ENCODE peak calls at places on chromosomes 3 and 15, in nine cellular contexts. W is GM12865, N is hepatocyte, T is breast epithelium, C is epithelial cell of esophagus, F is nephron progenitor cell, P is colonic mucosa, E is NB4, H is cardiac muscle cell. V is an unnamed sample.

GRCh38 chr3:114060906-114061655 is 4.5 kb downstream of the QTRT2 start:
- DNase-seq in W (no peak), N (no peak), T (no peak), C (no peak), F (no peak), P (no peak), E (no peak), H (no peak), V (no peak)

GRCh38 chr15:49742381-49742780 is 121.5 kb downstream of the DTWD1 start:
- DNase-seq in W (no peak), N (no peak), T (no peak), C (no peak), F (no peak), P (peak; percentile 81), E (no peak), H (no peak), V (no peak)

GRCh38 chr15:28133281-28133680 is 34.2 kb upstream of the OCA2 start:
- DNase-seq in W (no peak), N (no peak), T (no peak), C (no peak), F (no peak), P (no peak), E (no peak), H (no peak), V (no peak)

GRCh38 chr3:18645603-18646002 is 220.5 kb upstream of the SATB1 start:
- DNase-seq in W (no peak), N (no peak), T (no peak), C (no peak), F (no peak), P (no peak), E (no peak), H (no peak), V (no peak)

GRCh38 chr3:97421565-97421964 is 343.0 kb upstream of the ARL6 start:
- DNase-seq in W (no peak), N (no peak), T (no peak), C (peak; percentile 4), F (no peak), P (no peak), E (no peak), H (no peak), V (no peak)

GRCh38 chr3:107441617-107442016 is 64.4 kb downstream of the CCDC54 start:
- DNase-seq in W (no peak), N (no peak), T (no peak), C (no peak), F (no peak), P (no peak), E (no peak), H (peak; percentile 9), V (no peak)

GRCh38 chr15:83312046-83312445 is 27.6 kb upstream of the BNC1 start:
- DNase-seq in W (no peak), N (no peak), T (no peak), C (peak; percentile 92), F (no peak), P (no peak), E (no peak), H (no peak), V (no peak)

GRCh38 chr3:172557515-172558220 is 34.4 kb upstream of the TNFSF10 start:
- DNase-seq in W (no peak), N (no peak), T (no peak), C (peak; percentile 80), F (no peak), P (no peak), E (peak; percentile 38), H (peak; percentile 60), V (no peak)

GRCh38 chr3:144129536-144130214 is 158.1 kb downstream of the DIPK2A start:
- DNase-seq in W (peak; percentile 26), N (no peak), T (no peak), C (peak; percentile 29), F (no peak), P (no peak), E (no peak), H (no peak), V (no peak)

GRCh38 chr15:49887604-49888340 is 231.3 kb downstream of the ATP8B4 start:
- DNase-seq in W (no peak), N (no peak), T (no peak), C (no peak), F (no peak), P (no peak), E (no peak), H (no peak), V (no peak)

DNA sequence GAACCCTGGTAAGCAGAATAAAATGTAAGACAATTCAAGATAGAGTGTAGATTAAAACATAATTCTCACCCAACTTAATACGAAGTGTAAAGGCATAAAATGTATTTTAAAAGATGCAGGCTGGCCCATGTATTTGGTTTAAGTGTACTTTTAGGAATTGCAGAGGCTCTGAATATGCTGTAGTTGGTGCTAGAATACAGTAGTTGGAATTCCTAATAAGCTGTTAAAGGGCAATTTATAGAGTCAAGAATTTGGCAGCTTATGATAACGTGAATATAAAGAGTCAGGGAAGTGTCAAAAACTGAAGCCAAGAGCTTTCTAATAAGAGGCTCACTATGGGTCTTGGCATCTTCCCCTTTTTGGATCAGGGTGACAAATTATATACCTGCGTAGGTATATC is 36.5 kb downstream of the ADAMTS9 start:
- DNase-seq in W (no peak), N (no peak), T (no peak), C (no peak), F (no peak), P (no peak), E (no peak), H (no peak), V (no peak)
- TF ChIP-seq CTCF in W (no peak), N (no peak), T (no peak), C (no peak), F (no peak), P (no peak), E (no peak), H (no peak), V (no peak)

DNA sequence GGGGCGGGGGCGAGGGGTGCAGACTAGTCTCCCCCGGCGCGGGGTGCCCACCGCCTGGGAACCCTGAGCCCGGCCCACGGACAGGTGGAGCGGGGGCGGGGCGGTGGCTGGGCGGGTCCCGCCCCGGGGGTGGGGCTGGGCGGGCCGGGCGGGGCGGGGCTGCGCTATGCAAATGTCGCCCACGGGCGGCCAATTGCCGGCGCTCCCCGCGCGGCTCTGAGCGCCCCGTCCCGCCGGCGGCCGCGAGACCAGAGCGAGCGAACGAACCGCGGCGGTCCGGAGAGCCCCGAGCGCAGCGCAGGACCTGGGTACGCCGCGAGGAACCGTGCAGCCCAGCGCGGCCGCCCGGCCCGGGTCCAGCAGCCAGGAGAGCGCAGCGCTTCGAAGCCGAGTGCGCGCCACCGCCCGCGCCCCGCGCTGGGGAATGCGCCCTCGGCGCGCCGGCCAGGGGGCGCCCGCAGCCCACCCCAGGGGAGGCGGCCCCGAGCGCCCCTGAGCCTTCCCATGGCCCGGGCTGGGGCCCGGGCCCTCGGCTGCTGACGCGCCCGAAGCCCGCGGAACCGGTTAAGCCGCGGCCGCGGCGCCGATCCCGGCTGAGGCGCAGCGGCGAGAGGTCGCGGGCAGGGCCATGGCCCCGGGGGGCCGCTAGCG is at the start of gene SEMA3F:
- DNase-seq in W (peak; percentile 69), N (peak; percentile 87), T (peak; percentile 64), C (peak; percentile 88), F (peak; percentile 83), P (peak; percentile 72), E (peak; percentile 65), H (peak; percentile 78), V (peak; percentile 92)
- TF ChIP-seq CTCF in W (no peak), N (peak; percentile 7), T (no peak), C (no peak), F (no peak), P (no peak), E (no peak), H (no peak), V (no peak)

GRCh38 chr15:77650285-77650684 is 17.6 kb upstream of the LINGO1 start:
- DNase-seq in W (no peak), N (peak; percentile 37), T (no peak), C (no peak), F (peak; percentile 67), P (no peak), E (peak; percentile 56), H (peak; percentile 28), V (no peak)
- TF ChIP-seq CTCF in W (peak; percentile 2), N (peak; percentile 13), T (no peak), C (no peak), F (peak; percentile 45), P (no peak), E (peak; percentile 70), H (peak; percentile 39), V (peak; percentile 11)

DNA sequence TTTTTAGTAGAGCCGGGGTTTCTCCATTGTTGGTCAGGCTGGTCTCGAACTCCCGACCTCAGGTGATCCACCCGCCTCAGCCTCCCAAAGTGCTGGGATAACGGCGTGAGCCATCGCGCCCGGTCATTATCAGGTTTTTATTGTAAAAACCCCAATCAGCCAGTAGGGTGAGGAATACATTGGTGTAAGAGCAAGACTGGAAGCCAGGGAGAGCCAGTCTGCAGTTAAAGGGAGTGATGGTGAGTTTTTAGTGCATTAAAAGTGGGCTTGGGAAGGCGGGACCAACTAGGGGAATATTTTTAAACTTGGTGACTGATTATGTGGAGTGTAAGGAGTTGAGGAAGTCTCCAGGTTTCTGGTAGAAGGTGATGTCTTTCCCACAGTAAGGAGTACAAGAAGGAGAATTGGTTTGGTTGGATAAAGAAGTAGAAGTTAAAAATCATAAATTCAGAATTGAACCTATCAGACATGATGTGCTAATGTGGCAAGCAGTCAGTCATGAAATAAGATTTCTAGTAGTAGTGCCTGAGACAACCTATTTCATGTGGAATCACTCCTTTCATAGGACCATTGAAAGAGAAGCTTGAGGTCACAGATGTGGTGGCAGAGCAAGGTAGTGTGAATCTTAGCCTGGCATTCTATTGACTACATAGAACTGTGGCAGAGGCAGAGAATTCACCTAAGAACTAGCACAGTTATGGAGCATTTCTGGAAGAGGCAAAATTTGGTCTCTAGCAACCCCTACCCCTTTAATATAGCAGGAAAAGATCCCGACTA is 2.4 kb upstream of the DCBLD2 start:
- DNase-seq in W (no peak), N (no peak), T (no peak), C (no peak), F (no peak), P (no peak), E (no peak), H (no peak), V (no peak)
- TF ChIP-seq CTCF in W (no peak), N (no peak), T (no peak), C (no peak), F (no peak), P (no peak), E (no peak), H (no peak), V (no peak)

GRCh38 chr3:127052121-127052561 is 69.2 kb downstream of the PLXNA1 start:
- DNase-seq in W (no peak), N (no peak), T (peak; percentile 80), C (no peak), F (no peak), P (peak; percentile 69), E (no peak), H (peak; percentile 11), V (no peak)
- TF ChIP-seq CTCF in W (no peak), N (no peak), T (no peak), C (no peak), F (no peak), P (no peak), E (no peak), H (no peak), V (no peak)

DNA sequence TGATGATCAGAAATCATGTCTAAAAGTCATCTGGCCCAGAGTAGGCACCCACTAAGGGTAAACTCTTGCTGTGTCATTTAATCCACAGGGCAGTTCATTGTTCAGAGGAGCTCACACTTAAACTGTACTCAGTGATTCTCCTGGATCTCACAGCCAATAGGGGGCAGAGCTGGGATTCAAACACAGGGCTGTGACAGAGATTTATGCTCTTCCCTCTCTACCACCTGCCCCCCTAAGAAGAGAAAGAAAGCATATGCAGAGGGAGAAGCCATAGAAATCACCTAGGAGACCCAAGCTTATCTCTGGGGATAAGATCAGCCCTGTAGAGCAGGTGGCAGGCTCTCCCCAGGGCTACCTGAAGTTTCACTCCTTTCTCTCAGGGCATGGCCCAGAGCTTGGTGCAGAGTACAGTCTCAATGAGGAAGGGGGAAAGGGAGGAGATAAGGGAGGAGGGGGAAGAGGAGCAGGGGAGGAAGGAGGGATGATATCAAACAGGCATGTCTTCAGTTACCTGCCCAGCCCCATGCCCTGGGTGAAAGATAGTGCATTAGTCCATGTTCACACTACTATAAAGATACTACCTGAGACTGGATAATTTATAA is 51.8 kb upstream of the ADPGK start:
- DNase-seq in W (peak; percentile 8), N (peak; percentile 44), T (no peak), C (peak; percentile 22), F (no peak), P (peak; percentile 63), E (peak; percentile 25), H (peak; percentile 27), V (no peak)
- TF ChIP-seq CTCF in W (peak; percentile 19), N (peak; percentile 34), T (no peak), C (peak; percentile 45), F (no peak), P (peak; percentile 29), E (peak; percentile 36), H (peak; percentile 52), V (no peak)